ENCODE peak calls at places on chromosomes 16 and 17, in five cellular contexts. L is fibroblast of villous mesenchyme; W is WTC11; B is neural progenitor cell; P is CD4-positive, alpha-beta T cell. S is an unnamed sample.

GRCh38 chr16:12238598-12238997 is 262.1 kb downstream of the SNX29 start:
- DNase-seq in W (no peak), B (no peak), L (no peak), P (no peak), S (no peak)

GRCh38 chr16:13939821-13940220 is 19.9 kb downstream of the ERCC4 start:
- DNase-seq in L (no peak), B (no peak), P (no peak), W (no peak), S (no peak)

GRCh38 chr16:63592852-63593251 is 1529.0 kb downstream of the CDH11 start:
- DNase-seq in W (no peak), L (no peak), B (no peak), P (no peak), S (no peak)

GRCh38 chr16:49018259-49018931 is 263.2 kb downstream of the CBLN1 start:
- DNase-seq in W (no peak), B (no peak), P (no peak), L (no peak), S (no peak)

GRCh38 chr16:10756574-10756973 is 12.9 kb downstream of the NUBP1 start:
- DNase-seq in B (no peak), L (no peak), P (no peak), W (no peak), S (no peak)

GRCh38 chr17:33328129-33328528 is 35.0 kb upstream of the ASIC2 start:
- DNase-seq in L (peak; percentile 4), W (peak; percentile 55), P (no peak), B (peak; percentile 62), S (no peak)

GRCh38 chr17:74883241-74883750 is 10.1 kb downstream of the FADS6 start:
- DNase-seq in W (no peak), P (no peak), L (no peak), B (no peak), S (no peak)

GRCh38 chr17:73160980-73161630 is 3.7 kb upstream of the SSTR2 start:
- DNase-seq in W (no peak), B (peak; percentile 62), P (no peak), L (no peak), S (no peak)

GRCh38 chr17:67183531-67183930 is 61.5 kb downstream of the HELZ start:
- DNase-seq in L (peak; percentile 18), B (no peak), W (no peak), P (no peak), S (no peak)

GRCh38 chr17:60524463-60525346 is 1.3 kb downstream of the APPBP2 start:
- DNase-seq in B (no peak), P (no peak), L (peak; percentile 49), W (no peak), S (no peak)

GRCh38 chr17:76145231-76146052 is 4.4 kb upstream of the FOXJ1 start:
- DNase-seq in P (peak; percentile 51), B (no peak), W (peak; percentile 34), L (no peak), S (no peak)
- TF ChIP-seq CTCF in P (no peak), B (no peak), W (no peak), L (no peak), S (no peak)

GRCh38 chr16:5062790-5063765 is 2.7 kb downstream of the C16orf89 start:
- DNase-seq in P (no peak), L (no peak), B (peak; percentile 10), W (no peak), S (no peak)
- TF ChIP-seq CTCF in P (no peak), L (no peak), B (no peak), W (no peak), S (no peak)

GRCh38 chr16:4271176-4272113 is 1.4 kb downstream of the TFAP4 start:
- DNase-seq in L (peak; percentile 90), P (peak; percentile 74), B (peak; percentile 96), W (peak; percentile 94), S (peak; percentile 83)
- TF ChIP-seq CTCF in L (no peak), P (no peak), B (peak; percentile 38), W (no peak), S (peak; percentile 16)

GRCh38 chr16:50992366-50993032 is 158.6 kb downstream of the SALL1 start:
- DNase-seq in B (no peak), L (no peak), W (no peak), P (no peak), S (no peak)

GRCh38 chr16:50998411-50998810 is 152.7 kb downstream of the SALL1 start:
- DNase-seq in P (no peak), B (no peak), W (no peak), L (no peak), S (no peak)

GRCh38 chr16:50997679-50998078 is 153.4 kb downstream of the SALL1 start:
- DNase-seq in P (no peak), W (no peak), B (no peak), L (no peak), S (no peak)

GRCh38 chr16:50996166-50996565 is 154.9 kb downstream of the SALL1 start:
- DNase-seq in B (no peak), P (no peak), W (no peak), L (no peak), S (no peak)

GRCh38 chr16:50994995-50995394 is 156.1 kb downstream of the SALL1 start:
- DNase-seq in P (no peak), B (no peak), W (no peak), L (no peak), S (no peak)
- TF ChIP-seq CTCF in P (no peak), B (no peak), W (no peak), L (no peak), S (no peak)

GRCh38 chr16:56984639-56985038 is 4.7 kb upstream of the NLRC5 start:
- DNase-seq in B (no peak), P (no peak), L (no peak), W (no peak), S (no peak)
- TF ChIP-seq CTCF in B (no peak), P (no peak), L (no peak), W (no peak), S (no peak)

DNA sequence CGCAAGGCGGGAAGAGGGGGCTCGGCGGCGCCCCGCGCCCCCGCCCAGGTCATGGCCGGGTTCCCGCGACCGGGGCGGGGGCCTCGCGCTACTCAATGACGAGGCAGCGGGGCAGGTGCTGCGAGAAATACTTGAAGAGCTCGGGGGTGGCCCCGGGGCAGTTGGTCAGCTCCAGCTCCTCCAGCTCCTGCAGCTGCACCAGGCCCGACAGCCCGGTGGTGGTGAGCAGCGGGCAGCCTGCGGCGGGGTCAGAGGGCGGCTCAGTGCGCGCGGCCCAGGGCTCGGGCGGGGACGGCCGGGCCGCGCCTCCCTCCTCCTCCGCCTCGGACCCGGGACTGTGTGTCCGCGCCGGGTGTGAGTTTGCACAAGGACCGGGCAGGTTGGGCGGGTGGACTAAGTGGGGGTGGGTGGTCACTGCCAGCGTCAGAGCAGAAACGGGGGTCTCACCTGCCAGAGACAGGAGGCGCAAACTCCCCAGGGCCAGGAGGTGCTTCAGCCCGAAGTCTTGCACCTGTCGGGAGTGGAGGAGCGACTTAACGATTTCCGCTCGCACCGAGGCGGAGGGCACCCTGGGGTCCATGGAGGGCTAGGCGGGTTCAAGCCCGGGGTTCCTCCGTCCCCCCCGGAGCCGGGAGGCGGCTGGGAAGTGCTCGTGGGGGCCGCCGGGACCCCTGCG is 4.1 kb upstream of the WDR24 start:
- DNase-seq in P (no peak), W (peak; percentile 61), L (no peak), B (peak; percentile 69), S (no peak)
- TF ChIP-seq CTCF in P (no peak), W (no peak), L (no peak), B (no peak), S (no peak)